ENCODE peak calls at places on chromosomes 5 and 9, in seven cellular contexts. One of them, this sample, is unnamed. For H3K9me3, the result is how much of the 10 kb centered on the place peaks cover.

GRCh38 chr5:111028865-111029264 is 42.6 kb upstream of the TSLP start:
- DNase-seq in endothelial cell of umbilical vein: no peak
- DNase-seq in HCT116: no peak
- DNase-seq in H1: no peak
- DNase-seq in vagina: no peak
- DNase-seq in sigmoid colon: no peak
- DNase-seq in prostate gland: no peak
- DNase-seq in this sample: no peak

GRCh38 chr9:23825700-23826099 is 340 bp downstream of the ELAVL2 start:
- DNase-seq in endothelial cell of umbilical vein: no peak
- DNase-seq in H1: no peak
- DNase-seq in sigmoid colon: no peak
- DNase-seq in vagina: no peak
- DNase-seq in HCT116: no peak
- DNase-seq in prostate gland: no peak
- DNase-seq in this sample: no peak

GRCh38 chr9:120733190-120733589 is 18.9 kb upstream of the MEGF9 start:
- DNase-seq in HCT116: no peak
- DNase-seq in H1: no peak
- DNase-seq in prostate gland: no peak
- DNase-seq in vagina: no peak
- DNase-seq in sigmoid colon: no peak
- DNase-seq in endothelial cell of umbilical vein: no peak
- DNase-seq in this sample: no peak

GRCh38 chr9:77457916-77458592 is 190.1 kb downstream of the GNA14 start:
- DNase-seq in HCT116: peak
- DNase-seq in H1: no peak
- DNase-seq in endothelial cell of umbilical vein: peak
- DNase-seq in prostate gland: peak
- DNase-seq in vagina: no peak
- DNase-seq in sigmoid colon: peak
- DNase-seq in this sample: no peak

GRCh38 chr9:106921341-106921899 is 58.5 kb downstream of the ZNF462 start:
- DNase-seq in HCT116: peak
- DNase-seq in sigmoid colon: no peak
- DNase-seq in H1: no peak
- DNase-seq in endothelial cell of umbilical vein: peak
- DNase-seq in vagina: no peak
- DNase-seq in prostate gland: no peak
- DNase-seq in this sample: peak

GRCh38 chr5:31638748-31639418 is at the start of gene PDZD2:
- DNase-seq in HCT116: peak
- DNase-seq in sigmoid colon: peak
- DNase-seq in prostate gland: peak
- DNase-seq in vagina: no peak
- DNase-seq in H1: peak
- DNase-seq in endothelial cell of umbilical vein: peak
- DNase-seq in this sample: peak

GRCh38 chr9:4826417-4827166 is 33.8 kb downstream of the RCL1 start:
- DNase-seq in H1: no peak
- DNase-seq in prostate gland: no peak
- DNase-seq in HCT116: no peak
- DNase-seq in endothelial cell of umbilical vein: no peak
- DNase-seq in sigmoid colon: no peak
- DNase-seq in vagina: no peak
- DNase-seq in this sample: no peak

GRCh38 chr9:3578786-3579185 is 53.0 kb upstream of the RFX3 start:
- DNase-seq in H1: no peak
- DNase-seq in sigmoid colon: no peak
- DNase-seq in endothelial cell of umbilical vein: no peak
- DNase-seq in vagina: no peak
- DNase-seq in HCT116: no peak
- DNase-seq in prostate gland: no peak
- DNase-seq in this sample: no peak

GRCh38 chr5:84255318-84255717 is 129.4 kb downstream of the EDIL3 start:
- DNase-seq in vagina: no peak
- DNase-seq in prostate gland: no peak
- DNase-seq in sigmoid colon: no peak
- DNase-seq in H1: no peak
- DNase-seq in endothelial cell of umbilical vein: peak
- DNase-seq in HCT116: peak
- DNase-seq in this sample: no peak

GRCh38 chr9:124011460-124012301 is at the start of gene LHX2:
- DNase-seq in H1: peak
- DNase-seq in sigmoid colon: no peak
- DNase-seq in HCT116: peak
- DNase-seq in endothelial cell of umbilical vein: peak
- DNase-seq in vagina: no peak
- DNase-seq in prostate gland: no peak
- DNase-seq in this sample: peak

GRCh38 chr9:137007060-137007815 is 10.9 kb upstream of the CLIC3 start:
- DNase-seq in prostate gland: no peak
- DNase-seq in sigmoid colon: no peak
- DNase-seq in endothelial cell of umbilical vein: no peak
- DNase-seq in H1: no peak
- DNase-seq in HCT116: no peak
- DNase-seq in vagina: no peak
- DNase-seq in this sample: peak

GRCh38 chr5:54514269-54514668 is 3.3 kb upstream of the SNX18 start:
- DNase-seq in H1: no peak
- DNase-seq in vagina: no peak
- DNase-seq in HCT116: peak
- DNase-seq in sigmoid colon: no peak
- DNase-seq in endothelial cell of umbilical vein: no peak
- DNase-seq in prostate gland: no peak
- DNase-seq in this sample: no peak

GRCh38 chr9:120977321-120977720 is 50.7 kb upstream of the TRAF1 start:
- DNase-seq in vagina: no peak
- DNase-seq in HCT116: no peak
- DNase-seq in H1: no peak
- DNase-seq in prostate gland: no peak
- DNase-seq in endothelial cell of umbilical vein: no peak
- DNase-seq in sigmoid colon: no peak
- DNase-seq in this sample: no peak

GRCh38 chr5:138580777-138581176 is 5.6 kb upstream of the HSPA9 start:
- DNase-seq in H1: no peak
- DNase-seq in HCT116: no peak
- DNase-seq in vagina: no peak
- DNase-seq in prostate gland: no peak
- DNase-seq in endothelial cell of umbilical vein: no peak
- DNase-seq in sigmoid colon: no peak
- DNase-seq in this sample: no peak

GRCh38 chr5:138579517-138579863 is 4.3 kb upstream of the HSPA9 start:
- DNase-seq in HCT116: no peak
- DNase-seq in H1: no peak
- DNase-seq in vagina: no peak
- DNase-seq in endothelial cell of umbilical vein: no peak
- DNase-seq in sigmoid colon: no peak
- DNase-seq in prostate gland: no peak
- DNase-seq in this sample: no peak

GRCh38 chr5:138582959-138583358 is 7.8 kb upstream of the HSPA9 start:
- DNase-seq in sigmoid colon: no peak
- DNase-seq in H1: no peak
- DNase-seq in endothelial cell of umbilical vein: no peak
- DNase-seq in prostate gland: no peak
- DNase-seq in HCT116: no peak
- DNase-seq in vagina: no peak
- DNase-seq in this sample: no peak

GRCh38 chr5:138583984-138584637 is 8.9 kb upstream of the HSPA9 start:
- DNase-seq in prostate gland: no peak
- DNase-seq in sigmoid colon: no peak
- DNase-seq in vagina: no peak
- DNase-seq in H1: no peak
- DNase-seq in HCT116: no peak
- DNase-seq in endothelial cell of umbilical vein: no peak
- DNase-seq in this sample: no peak

DNA sequence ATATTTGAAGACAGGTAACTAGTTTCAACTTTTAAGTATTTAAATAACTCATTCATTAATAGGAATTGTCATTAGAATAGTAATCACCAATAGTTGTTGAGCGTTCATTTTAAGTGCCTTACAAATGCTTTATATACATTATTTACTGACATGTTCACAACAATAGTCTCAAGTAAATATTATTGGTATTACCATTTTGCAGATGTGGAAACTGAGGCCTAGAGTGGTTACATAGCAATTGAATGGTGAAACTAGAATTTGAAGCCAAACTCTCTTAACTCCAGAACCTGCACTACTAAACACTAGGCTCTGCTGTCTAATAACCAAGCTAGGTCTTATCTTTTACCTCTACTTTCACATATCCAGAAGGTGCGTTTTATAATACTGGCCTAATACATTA is 4.8 kb upstream of the HSPA9 start:
- DNase-seq in sigmoid colon: no peak
- DNase-seq in prostate gland: no peak
- DNase-seq in endothelial cell of umbilical vein: no peak
- DNase-seq in H1: no peak
- DNase-seq in HCT116: no peak
- DNase-seq in vagina: no peak
- DNase-seq in this sample: no peak
- TF ChIP-seq POLR2AphosphoS5 in sigmoid colon: no peak
- TF ChIP-seq POLR2AphosphoS5 in prostate gland: no peak
- TF ChIP-seq POLR2AphosphoS5 in endothelial cell of umbilical vein: no peak
- TF ChIP-seq POLR2AphosphoS5 in H1: no peak
- TF ChIP-seq POLR2AphosphoS5 in HCT116: no peak
- TF ChIP-seq POLR2AphosphoS5 in vagina: no peak
- TF ChIP-seq POLR2AphosphoS5 in this sample: no peak

DNA sequence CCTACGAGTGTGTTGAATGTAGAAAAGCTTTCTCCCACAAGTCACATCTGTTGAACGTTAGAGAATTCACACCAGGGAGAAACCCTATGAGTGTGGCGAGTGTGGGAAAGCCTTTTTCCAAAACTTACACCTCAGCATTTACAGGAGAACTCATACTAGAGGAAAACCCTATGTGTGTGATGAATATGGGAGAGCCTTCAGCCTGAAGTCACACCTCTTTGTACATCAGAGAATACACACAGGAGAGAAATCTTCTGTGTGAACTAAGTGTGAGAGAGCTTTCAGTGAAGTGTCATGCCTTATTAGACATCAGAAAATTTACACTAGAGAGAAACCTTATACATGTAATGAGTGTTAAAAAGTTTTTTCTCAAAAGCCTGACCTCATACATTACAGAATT is 41.8 kb upstream of the GPX3 start:
- DNase-seq in HCT116: no peak
- DNase-seq in prostate gland: no peak
- DNase-seq in endothelial cell of umbilical vein: no peak
- DNase-seq in H1: no peak
- DNase-seq in sigmoid colon: no peak
- DNase-seq in vagina: no peak
- DNase-seq in this sample: no peak
- H3K9me3 ChIP-seq in HCT116: under half
- H3K9me3 ChIP-seq in prostate gland: under half
- H3K9me3 ChIP-seq in endothelial cell of umbilical vein: under half
- H3K9me3 ChIP-seq in H1: under half
- H3K9me3 ChIP-seq in sigmoid colon: under half
- H3K9me3 ChIP-seq in vagina: under half
- H3K9me3 ChIP-seq in this sample: under half

DNA sequence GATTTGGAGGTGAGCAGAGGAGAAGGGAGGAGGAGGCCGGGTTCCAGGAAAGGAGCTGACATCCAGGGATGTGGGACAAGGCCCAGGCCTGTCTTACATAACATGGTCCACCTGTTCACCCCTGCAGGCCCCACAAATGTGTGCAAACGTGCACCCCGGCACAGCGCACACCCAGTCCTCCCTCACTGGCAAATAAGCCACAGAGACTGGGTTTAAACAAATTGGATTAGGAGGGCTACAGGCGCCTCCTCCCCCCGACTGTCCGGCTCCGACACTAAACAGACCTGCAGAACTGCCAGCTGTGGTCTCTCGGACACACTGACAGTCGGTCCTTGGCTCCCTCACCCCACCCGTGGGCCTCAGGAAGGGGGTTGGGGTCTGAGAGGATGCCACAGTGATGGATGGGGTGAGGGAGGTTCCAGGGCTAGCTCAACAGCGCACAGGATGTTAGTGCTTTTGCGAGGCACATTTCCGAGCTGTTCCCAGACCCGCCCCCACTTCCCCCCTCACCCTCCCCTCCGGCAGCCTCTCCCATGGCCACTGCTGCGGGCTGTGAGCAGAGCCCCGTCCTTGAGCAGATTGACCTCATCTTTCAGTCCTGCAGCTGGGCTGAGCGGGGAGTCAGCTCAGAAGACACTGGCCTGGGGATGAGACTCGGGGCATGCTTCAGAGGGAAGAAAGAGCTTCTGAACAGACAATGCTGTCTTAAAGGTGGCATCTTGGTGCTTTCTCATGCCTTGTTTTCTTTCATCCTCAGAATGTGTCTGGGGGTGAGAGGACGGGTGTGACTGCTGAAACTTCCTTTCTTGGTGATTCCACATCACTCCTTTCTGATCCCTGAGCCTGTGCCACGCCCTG is 43.6 kb upstream of the IL17B start:
- DNase-seq in vagina: no peak
- DNase-seq in endothelial cell of umbilical vein: peak
- DNase-seq in prostate gland: no peak
- DNase-seq in HCT116: no peak
- DNase-seq in H1: no peak
- DNase-seq in sigmoid colon: peak
- DNase-seq in this sample: peak
- TF ChIP-seq POLR2AphosphoS5 in vagina: peak
- TF ChIP-seq POLR2AphosphoS5 in endothelial cell of umbilical vein: no peak
- TF ChIP-seq POLR2AphosphoS5 in prostate gland: no peak
- TF ChIP-seq POLR2AphosphoS5 in HCT116: no peak
- TF ChIP-seq POLR2AphosphoS5 in H1: no peak
- TF ChIP-seq POLR2AphosphoS5 in sigmoid colon: peak
- TF ChIP-seq POLR2AphosphoS5 in this sample: peak

GRCh38 chr9:129513856-129514496 is 106.9 kb downstream of the C9orf50 start:
- DNase-seq in H1: no peak
- DNase-seq in vagina: no peak
- DNase-seq in endothelial cell of umbilical vein: no peak
- DNase-seq in HCT116: no peak
- DNase-seq in prostate gland: no peak
- DNase-seq in sigmoid colon: no peak
- DNase-seq in this sample: no peak
- H3K9me3 ChIP-seq in H1: under half
- H3K9me3 ChIP-seq in vagina: under half
- H3K9me3 ChIP-seq in endothelial cell of umbilical vein: under half
- H3K9me3 ChIP-seq in HCT116: under half
- H3K9me3 ChIP-seq in prostate gland: under half
- H3K9me3 ChIP-seq in sigmoid colon: under half
- H3K9me3 ChIP-seq in this sample: under half

This sample was measured in upper lobe of left lung.